ENCODE peak calls at places on chromosomes 7 and 10, in seven cellular contexts. D, K, E, T, V, G and P are unnamed samples.

GRCh38 chr10:266974-267425 is 131.7 kb downstream of the ZMYND11 start:
- DNase-seq in D (no peak), K (no peak), E (no peak), T (no peak), V (peak; percentile 46), G (no peak), P (no peak)

GRCh38 chr10:132401396-132402168 is 4.6 kb downstream of the PWWP2B start:
- DNase-seq in D (no peak), K (no peak), E (no peak), T (peak; percentile 89), V (no peak), G (no peak), P (no peak)

GRCh38 chr10:43304687-43305333 is 37.9 kb upstream of the RASGEF1A start:
- DNase-seq in D (no peak), K (no peak), E (peak; percentile 41), T (peak; percentile 76), V (peak; percentile 36), G (peak; percentile 36), P (peak; percentile 51)

GRCh38 chr10:34854147-34854601 is 39.1 kb upstream of the PARD3 start:
- DNase-seq in D (no peak), K (peak; percentile 31), E (peak; percentile 36), T (no peak), V (peak; percentile 60), G (no peak), P (no peak)

GRCh38 chr7:101792051-101792651 is 25.3 kb upstream of the CUX1 start:
- DNase-seq in D (peak; percentile 61), K (peak; percentile 26), E (no peak), T (no peak), V (peak; percentile 97), G (no peak), P (no peak)

GRCh38 chr10:13349776-13350274 is 1.7 kb upstream of the SEPHS1 start:
- DNase-seq in D (no peak), K (no peak), E (no peak), T (peak; percentile 76), V (peak; percentile 46), G (no peak), P (no peak)

GRCh38 chr7:44210107-44210506 is 9.3 kb downstream of the YKT6 start:
- DNase-seq in D (no peak), K (no peak), E (no peak), T (no peak), V (no peak), G (no peak), P (no peak)

GRCh38 chr7:142870575-142871259 is 14.8 kb downstream of the TRPV6 start:
- DNase-seq in D (no peak), K (no peak), E (no peak), T (no peak), V (no peak), G (no peak), P (no peak)

GRCh38 chr10:110544958-110545537 is 22.4 kb upstream of the SMC3 start:
- DNase-seq in D (no peak), K (no peak), E (no peak), T (no peak), V (no peak), G (no peak), P (no peak)

GRCh38 chr7:95342642-95343252 is 18.4 kb upstream of the PON1 start:
- DNase-seq in D (no peak), K (no peak), E (no peak), T (no peak), V (no peak), G (no peak), P (no peak)

GRCh38 chr10:50506861-50507573 is 116.7 kb downstream of the SGMS1 start:
- DNase-seq in D (no peak), K (no peak), E (peak; percentile 89), T (no peak), V (no peak), G (no peak), P (no peak)

GRCh38 chr10:17974505-17974904 is 22.8 kb downstream of the SLC39A12 start:
- DNase-seq in D (no peak), K (no peak), E (no peak), T (no peak), V (peak; percentile 17), G (no peak), P (no peak)

GRCh38 chr7:102407910-102408309 is 11.7 kb downstream of the PRKRIP1 start:
- DNase-seq in D (no peak), K (no peak), E (no peak), T (no peak), V (no peak), G (no peak), P (no peak)

GRCh38 chr7:129781128-129781855 is 169.8 kb downstream of the NRF1 start:
- DNase-seq in D (no peak), K (no peak), E (no peak), T (no peak), V (no peak), G (peak; percentile 13), P (peak; percentile 68)

GRCh38 chr10:131211556-131211955 is 100.0 kb downstream of the TCERG1L start:
- DNase-seq in D (no peak), K (no peak), E (no peak), T (no peak), V (no peak), G (no peak), P (no peak)

GRCh38 chr10:35372329-35372728 is 36.0 kb downstream of the CCNY start:
- DNase-seq in D (no peak), K (no peak), E (no peak), T (no peak), V (peak; percentile 94), G (no peak), P (no peak)

GRCh38 chr7:110835209-110835608 is 255.7 kb upstream of the LRRN3 start:
- DNase-seq in D (no peak), K (no peak), E (no peak), T (peak; percentile 23), V (peak; percentile 18), G (peak; percentile 77), P (no peak)

GRCh38 chr10:43371418-43371817 is at the start of gene FXYD4:
- DNase-seq in D (no peak), K (no peak), E (no peak), T (peak; percentile 74), V (no peak), G (no peak), P (no peak)

GRCh38 chr10:14751576-14752330 is 22.9 kb downstream of the FAM107B start:
- DNase-seq in D (no peak), K (no peak), E (no peak), T (peak; percentile 38), V (no peak), G (no peak), P (no peak)

GRCh38 chr7:6652446-6653011 is 15.4 kb downstream of the ZNF316 start:
- DNase-seq in D (no peak), K (no peak), E (no peak), T (no peak), V (no peak), G (no peak), P (no peak)

GRCh38 chr10:70925377-70926214 is 37.2 kb upstream of the PCBD1 start:
- DNase-seq in D (no peak), K (no peak), E (peak; percentile 30), T (peak; percentile 41), V (peak; percentile 38), G (no peak), P (peak; percentile 79)

GRCh38 chr7:155917836-155918385 is 105.6 kb upstream of the SHH start:
- DNase-seq in D (no peak), K (no peak), E (no peak), T (no peak), V (no peak), G (no peak), P (no peak)

GRCh38 chr7:148084138-148084537 is 506.4 kb upstream of the C7orf33 start:
- DNase-seq in D (no peak), K (no peak), E (peak; percentile 83), T (peak; percentile 46), V (peak; percentile 54), G (peak; percentile 73), P (peak; percentile 19)

GRCh38 chr10:92839191-92840085 is 8.9 kb upstream of the EXOC6 start:
- DNase-seq in D (no peak), K (no peak), E (no peak), T (peak; percentile 68), V (peak; percentile 17), G (peak; percentile 38), P (peak; percentile 27)
- TF ChIP-seq CTCF in D (no peak), K (peak; percentile 21), E (no peak), T (peak; percentile 32), V (peak; percentile 8), G (peak; percentile 76), P (peak; percentile 32)

GRCh38 chr7:18086165-18087030 is 58.8 kb upstream of the PRPS1L1 start:
- DNase-seq in D (no peak), K (no peak), E (no peak), T (peak; percentile 12), V (peak; percentile 13), G (peak; percentile 46), P (peak; percentile 36)
- TF ChIP-seq CTCF in D (no peak), K (no peak), E (no peak), T (no peak), V (no peak), G (peak; percentile 36), P (no peak)

DNA sequence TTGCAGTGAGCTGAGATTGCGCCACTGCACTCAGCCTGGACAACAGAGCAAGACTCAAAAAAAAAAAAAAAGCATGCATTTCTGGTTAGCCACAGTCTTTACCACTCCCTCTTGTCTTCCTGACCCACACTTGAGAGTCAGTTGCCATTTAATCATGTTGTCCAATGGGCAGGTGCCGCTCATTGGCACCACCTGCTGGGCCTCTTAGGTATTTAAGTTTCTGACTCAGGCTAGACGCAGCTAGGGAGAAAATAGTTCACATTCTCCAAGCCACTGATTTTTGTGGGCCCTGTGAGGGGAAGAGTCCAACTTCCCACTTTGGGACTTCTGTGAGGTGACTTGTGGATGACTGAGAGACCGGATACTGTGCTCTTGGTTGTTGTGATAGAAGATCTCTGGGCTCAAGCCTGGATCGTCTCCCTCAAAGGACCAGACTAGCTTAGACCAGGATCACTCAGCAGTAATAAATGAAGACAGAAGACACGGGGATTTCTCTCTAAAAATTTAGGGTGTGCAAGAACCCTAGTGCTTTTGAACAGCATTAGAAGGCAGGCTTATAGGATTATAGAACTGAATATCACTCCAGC is 26.8 kb upstream of the SORCS3 start:
- DNase-seq in D (no peak), K (no peak), E (no peak), T (no peak), V (peak; percentile 54), G (peak; percentile 46), P (peak; percentile 45)
- TF ChIP-seq CTCF in D (peak; percentile 66), K (peak; percentile 60), E (peak; percentile 19), T (peak; percentile 20), V (peak; percentile 62), G (peak; percentile 58), P (peak; percentile 51)

GRCh38 chr10:69715899-69716606 is 85.7 kb upstream of the COL13A1 start:
- DNase-seq in D (no peak), K (no peak), E (no peak), T (no peak), V (no peak), G (no peak), P (no peak)
- TF ChIP-seq CTCF in D (no peak), K (no peak), E (no peak), T (no peak), V (no peak), G (no peak), P (no peak)

GRCh38 chr7:121351682-121352081 is 22.9 kb downstream of the WNT16 start:
- DNase-seq in D (no peak), K (no peak), E (no peak), T (no peak), V (no peak), G (no peak), P (no peak)
- TF ChIP-seq CTCF in D (no peak), K (no peak), E (no peak), T (no peak), V (no peak), G (peak; percentile 23), P (no peak)